ENCODE peak calls at places on chromosomes 12 and 14, in nine cellular contexts. W is aorta, I is AG10803, B is T-helper 1 cell, Q is mesenchymal stem cell, X is mammary epithelial cell, R is hypothalamus, M is fibroblast of the aortic adventitia, D is kidney epithelial cell. K is an unnamed sample.

GRCh38 chr12:16225692-16226091 is 51.8 kb downstream of the SLC15A5 start:
- DNase-seq in Q (no peak), B (no peak), D (no peak), I (no peak), R (no peak), W (no peak), X (no peak), M (no peak), K (no peak)

GRCh38 chr14:68978550-68978911 is 571 bp downstream of the ACTN1 start:
- DNase-seq in M (peak), W (peak), X (peak), B (peak), D (no peak), I (peak), R (no peak), Q (peak), K (no peak)

GRCh38 chr14:81408595-81408994 is 8.5 kb upstream of the STON2 start:
- DNase-seq in D (peak), X (no peak), W (no peak), R (no peak), M (no peak), B (no peak), Q (no peak), I (no peak), K (no peak)

GRCh38 chr14:31059152-31059924 is 33.2 kb upstream of the STRN3 start:
- DNase-seq in W (no peak), B (no peak), M (peak), X (peak), D (peak), I (peak), R (no peak), Q (peak), K (no peak)

GRCh38 chr14:68245146-68246073 is 425.8 kb downstream of the RAD51B start:
- DNase-seq in Q (peak), I (no peak), R (no peak), D (no peak), B (no peak), M (peak), W (no peak), X (peak), K (no peak)

GRCh38 chr14:23068792-23069412 is 11.6 kb upstream of the CDH24 start:
- DNase-seq in X (peak), B (peak), Q (peak), W (peak), M (peak), I (peak), R (no peak), D (peak), K (no peak)

GRCh38 chr12:54378791-54379400 is 5.6 kb downstream of the ZNF385A start:
- DNase-seq in I (no peak), X (no peak), M (no peak), R (no peak), D (no peak), Q (peak), B (no peak), W (peak), K (peak)

GRCh38 chr14:81176224-81176623 is 44.5 kb downstream of the GTF2A1 start:
- DNase-seq in W (no peak), I (no peak), X (no peak), Q (no peak), B (no peak), R (no peak), D (no peak), M (no peak), K (no peak)

GRCh38 chr14:73463411-73463810 is 5.1 kb upstream of the NUMB start:
- DNase-seq in I (peak), X (peak), R (no peak), M (peak), W (peak), D (peak), B (no peak), Q (peak), K (no peak)

GRCh38 chr14:22282429-22282828 is 306.6 kb downstream of the DAD1 start:
- DNase-seq in W (no peak), R (no peak), D (no peak), B (no peak), I (no peak), Q (no peak), X (no peak), M (no peak), K (no peak)

GRCh38 chr12:109592195-109592904 is 18.8 kb downstream of the MVK start:
- DNase-seq in D (no peak), Q (no peak), I (no peak), R (no peak), W (no peak), M (no peak), X (no peak), B (no peak), K (no peak)

GRCh38 chr14:99034711-99035171 is 237.3 kb downstream of the BCL11B start:
- DNase-seq in Q (no peak), I (no peak), X (no peak), M (no peak), D (no peak), W (no peak), B (no peak), R (no peak), K (no peak)

GRCh38 chr14:61965030-61965745 is 203.0 kb downstream of the SNAPC1 start:
- DNase-seq in R (no peak), X (peak), M (peak), W (no peak), Q (peak), B (no peak), I (peak), D (peak), K (no peak)

GRCh38 chr14:103519043-103519836 is 3.4 kb downstream of the CKB start:
- DNase-seq in B (no peak), X (no peak), W (peak), Q (peak), D (no peak), I (peak), R (no peak), M (peak), K (no peak)